ENCODE peak calls at places on chromosomes 6 and 20, in nine cellular contexts. T, G, Y, N, O, V, B, R and S are unnamed samples.

GRCh38 chr6:154510144-154510905 is at the start of gene CNKSR3:
- DNase-seq in T (peak; percentile 89), G (peak; percentile 32), Y (no peak), N (peak; percentile 89), O (peak; percentile 71), V (peak; percentile 97), B (peak; percentile 72), R (peak; percentile 87), S (peak; percentile 93)

GRCh38 chr6:127276336-127276735 is 9.7 kb downstream of the RNF146 start:
- DNase-seq in T (no peak), G (no peak), Y (no peak), N (no peak), O (no peak), V (no peak), B (no peak), R (no peak), S (no peak)

GRCh38 chr6:106997392-106998257 is 23.1 kb upstream of the CD24 start:
- DNase-seq in T (peak; percentile 51), G (peak; percentile 65), Y (peak; percentile 11), N (no peak), O (no peak), V (peak; percentile 84), B (no peak), R (peak; percentile 49), S (peak; percentile 23)

GRCh38 chr6:87968435-87969278 is 79.0 kb upstream of the SPACA1 start:
- DNase-seq in T (peak; percentile 64), G (no peak), Y (no peak), N (peak; percentile 43), O (no peak), V (peak; percentile 39), B (peak; percentile 52), R (no peak), S (no peak)

GRCh38 chr6:87706187-87706966 is 4.3 kb upstream of the AKIRIN2 start:
- DNase-seq in T (no peak), G (no peak), Y (no peak), N (no peak), O (no peak), V (no peak), B (no peak), R (peak; percentile 51), S (no peak)

GRCh38 chr6:124859366-124859765 is 102.9 kb upstream of the RNF217 start:
- DNase-seq in T (no peak), G (no peak), Y (no peak), N (no peak), O (no peak), V (no peak), B (no peak), R (no peak), S (no peak)

GRCh38 chr6:110563711-110564110 is 87.3 kb upstream of the SLC22A16 start:
- DNase-seq in T (no peak), G (no peak), Y (no peak), N (no peak), O (no peak), V (no peak), B (no peak), R (no peak), S (no peak)

GRCh38 chr6:30497714-30498113 is 8.4 kb downstream of the HLA-E start:
- DNase-seq in T (no peak), G (no peak), Y (no peak), N (no peak), O (no peak), V (no peak), B (no peak), R (no peak), S (no peak)

GRCh38 chr6:144349690-144350132 is 64.6 kb downstream of the UTRN start:
- DNase-seq in T (no peak), G (peak; percentile 29), Y (no peak), N (no peak), O (no peak), V (no peak), B (no peak), R (peak; percentile 72), S (no peak)

GRCh38 chr20:4916991-4917881 is 84.1 kb downstream of the SLC23A2 start:
- DNase-seq in T (peak; percentile 56), G (no peak), Y (no peak), N (no peak), O (no peak), V (no peak), B (no peak), R (peak; percentile 58), S (no peak)

GRCh38 chr6:107662333-107662732 is 161.8 kb downstream of the SCML4 start:
- DNase-seq in T (no peak), G (no peak), Y (no peak), N (no peak), O (no peak), V (no peak), B (no peak), R (no peak), S (no peak)

GRCh38 chr20:36063916-36064660 is 90.5 kb upstream of the EPB41L1 start:
- DNase-seq in T (no peak), G (no peak), Y (no peak), N (no peak), O (no peak), V (no peak), B (no peak), R (no peak), S (no peak)

GRCh38 chr6:8084586-8084985 is 17.8 kb downstream of the EEF1E1 start:
- DNase-seq in T (no peak), G (no peak), Y (no peak), N (no peak), O (no peak), V (no peak), B (no peak), R (no peak), S (no peak)

GRCh38 chr6:43496370-43497128 is 13.6 kb downstream of the LRRC73 start:
- DNase-seq in T (no peak), G (no peak), Y (no peak), N (no peak), O (no peak), V (peak; percentile 71), B (no peak), R (peak; percentile 94), S (no peak)

GRCh38 chr20:31945319-31945718 is 6.5 kb downstream of the PDRG1 start:
- DNase-seq in T (no peak), G (no peak), Y (no peak), N (no peak), O (no peak), V (no peak), B (no peak), R (no peak), S (no peak)

GRCh38 chr6:135306740-135307420 is 125.8 kb downstream of the MYB start:
- DNase-seq in T (no peak), G (peak; percentile 65), Y (no peak), N (no peak), O (no peak), V (no peak), B (no peak), R (no peak), S (no peak)

GRCh38 chr6:5173862-5174643 is 86.7 kb downstream of the LYRM4 start:
- DNase-seq in T (no peak), G (no peak), Y (peak; percentile 29), N (no peak), O (no peak), V (no peak), B (no peak), R (no peak), S (no peak)

GRCh38 chr6:2611092-2611491 is 139.6 kb downstream of the MYLK4 start:
- DNase-seq in T (no peak), G (no peak), Y (no peak), N (no peak), O (no peak), V (no peak), B (no peak), R (peak; percentile 17), S (no peak)

GRCh38 chr6:166815629-166816028 is 140.7 kb downstream of the RNASET2 start:
- DNase-seq in T (no peak), G (no peak), Y (no peak), N (no peak), O (no peak), V (no peak), B (no peak), R (peak; percentile 1), S (no peak)

GRCh38 chr20:54573838-54574237 is 98.4 kb downstream of the DOK5 start:
- DNase-seq in T (no peak), G (no peak), Y (no peak), N (peak; percentile 54), O (no peak), V (no peak), B (peak; percentile 50), R (no peak), S (no peak)

GRCh38 chr6:16764188-16764950 is 3.1 kb upstream of the ATXN1 start:
- DNase-seq in T (no peak), G (peak; percentile 16), Y (no peak), N (no peak), O (no peak), V (no peak), B (no peak), R (peak; percentile 17), S (no peak)
- TF ChIP-seq CTCF in T (peak; percentile 30), G (no peak), Y (peak; percentile 64), N (peak; percentile 51), O (no peak), V (peak; percentile 40), B (peak; percentile 43), R (peak; percentile 69), S (peak; percentile 62)

DNA sequence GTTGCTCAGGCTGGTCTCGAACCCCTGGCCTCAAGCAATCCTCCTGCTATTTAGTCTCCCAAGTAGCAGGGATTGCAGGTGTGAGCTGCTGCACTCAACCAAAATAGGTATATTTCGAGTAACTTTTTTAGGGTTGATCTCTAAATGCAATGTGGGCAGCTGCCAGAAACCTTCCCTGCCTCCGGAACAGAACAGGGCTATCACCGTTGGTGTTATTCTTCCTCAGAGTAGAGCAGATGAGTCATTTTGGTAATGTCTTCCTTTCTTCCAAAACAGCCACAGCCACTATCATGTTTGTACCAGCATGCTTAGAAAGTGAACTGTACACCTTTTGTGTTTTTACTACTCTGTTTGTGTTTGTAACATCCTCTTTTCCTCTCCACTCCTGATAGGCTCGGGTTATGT is 44.1 kb downstream of the SNX9 start:
- DNase-seq in T (no peak), G (no peak), Y (no peak), N (no peak), O (no peak), V (no peak), B (no peak), R (peak; percentile 66), S (no peak)
- H3K27ac ChIP-seq in T (no peak overlapping the region), G (no peak overlapping the region), Y (no peak overlapping the region), N (no peak overlapping the region), O (peak overlapping the region; percentile 39), V (no peak overlapping the region), B (peak overlapping the region; percentile 18), R (no peak overlapping the region), S (peak overlapping the region; percentile 31)

GRCh38 chr6:117399924-117400323 is 25.8 kb downstream of the ROS1 start:
- DNase-seq in T (no peak), G (no peak), Y (no peak), N (no peak), O (no peak), V (no peak), B (no peak), R (peak; percentile 11), S (no peak)
- TF ChIP-seq CTCF in T (no peak), G (no peak), Y (no peak), N (peak; percentile 20), O (no peak), V (peak; percentile 48), B (peak; percentile 22), R (peak; percentile 42), S (peak; percentile 52)

DNA sequence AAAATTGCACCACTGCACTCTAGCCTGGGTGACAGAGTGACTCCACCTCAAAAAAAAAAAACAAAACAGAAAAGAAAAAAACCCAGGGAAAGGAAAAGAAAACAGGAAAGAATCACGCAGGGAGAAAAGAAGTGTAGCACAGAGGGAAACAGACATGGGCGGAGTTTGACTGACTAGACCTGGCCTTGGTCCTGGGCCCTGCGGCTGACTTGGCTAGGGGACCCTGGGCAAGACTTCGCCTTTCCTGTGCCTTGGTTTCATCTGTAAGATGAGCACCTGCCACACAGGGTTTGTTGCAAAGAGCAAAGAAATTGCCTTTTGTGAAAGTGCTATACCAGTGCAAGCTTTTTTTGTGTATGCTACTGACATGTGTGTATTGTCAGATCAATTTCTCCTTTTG is 71.3 kb upstream of the KCNG1 start:
- DNase-seq in T (no peak), G (no peak), Y (no peak), N (no peak), O (no peak), V (no peak), B (no peak), R (no peak), S (no peak)
- H3K27ac ChIP-seq in T (no peak overlapping the region), G (no peak overlapping the region), Y (no peak overlapping the region), N (no peak overlapping the region), O (no peak overlapping the region), V (no peak overlapping the region), B (no peak overlapping the region), R (no peak overlapping the region), S (no peak overlapping the region)